ENCODE peak calls at places on chromosomes 7 and 10, in nine cellular contexts. B is nephron progenitor cell, N is foreskin fibroblast, Q is aorta, Y is hippocampal formation, L is EL, E is NCI-H2029 treated with DMSO at 0.1 percent for 48 hours, D is sciatic nerve, I is NCI-H2081. K is an unnamed sample.

GRCh38 chr10:117184821-117185220 is 12.5 kb upstream of the KCNK18 start:
- DNase-seq in Q (no peak), L (no peak), N (no peak), Y (no peak), D (no peak), E (no peak), B (no peak), I (no peak), K (no peak)

GRCh38 chr7:91193141-91193540 is 71.1 kb upstream of the FZD1 start:
- DNase-seq in Q (no peak), B (no peak), N (peak), E (no peak), I (no peak), L (peak), D (no peak), Y (no peak), K (no peak)

GRCh38 chr7:151876899-151877777 is at the start of gene PRKAG2:
- DNase-seq in Y (no peak), B (peak), L (peak), N (peak), Q (peak), I (peak), E (no peak), D (peak), K (peak)

GRCh38 chr10:133151528-133151927 is 8.5 kb upstream of the KNDC1 start:
- DNase-seq in Q (no peak), D (no peak), Y (no peak), E (no peak), L (no peak), N (no peak), I (no peak), B (no peak), K (no peak)

GRCh38 chr10:77555591-77556212 is 81.9 kb downstream of the KCNMA1 start:
- DNase-seq in N (peak), Q (no peak), B (no peak), D (no peak), E (no peak), L (no peak), I (no peak), Y (no peak), K (no peak)

GRCh38 chr10:4825868-4826787 is at the start of gene AKR1E2:
- DNase-seq in E (no peak), Q (peak), Y (peak), I (no peak), L (peak), N (peak), B (peak), D (peak), K (peak)

GRCh38 chr10:130990536-130990935 is 321.0 kb downstream of the TCERG1L start:
- DNase-seq in N (no peak), E (no peak), Q (no peak), I (no peak), Y (no peak), D (no peak), L (no peak), B (no peak), K (no peak)

GRCh38 chr7:141320287-141320686 is 230.9 kb upstream of the AGK start:
- DNase-seq in Y (no peak), N (no peak), Q (no peak), L (no peak), E (no peak), I (no peak), B (no peak), D (no peak), K (no peak)

GRCh38 chr7:38681882-38682281 is 50.7 kb upstream of the AMPH start:
- DNase-seq in Y (no peak), N (peak), L (no peak), I (peak), E (peak), Q (no peak), B (no peak), D (no peak), K (no peak)

GRCh38 chr10:29136401-29136800 is 152.5 kb upstream of the LYZL1 start:
- DNase-seq in N (no peak), I (no peak), E (no peak), D (no peak), Y (no peak), B (no peak), L (peak), Q (no peak), K (no peak)

GRCh38 chr10:13414855-13415254 is 66.8 kb upstream of the SEPHS1 start:
- DNase-seq in D (no peak), L (peak), E (no peak), Y (no peak), Q (no peak), I (no peak), B (no peak), N (no peak), K (no peak)

GRCh38 chr7:1445341-1445740 is 13.9 kb downstream of the MICALL2 start:
- DNase-seq in E (no peak), N (no peak), Q (no peak), Y (no peak), B (no peak), L (no peak), D (no peak), I (no peak), K (no peak)

GRCh38 chr10:84765656-84766055 is 437.3 kb downstream of the CCSER2 start:
- DNase-seq in Q (no peak), D (no peak), I (no peak), N (no peak), B (no peak), L (no peak), Y (no peak), E (no peak), K (no peak)

GRCh38 chr10:120394446-120394845 is 62.6 kb upstream of the PLPP4 start:
- DNase-seq in D (no peak), E (no peak), Q (no peak), N (no peak), L (peak), I (no peak), Y (no peak), B (no peak), K (no peak)

GRCh38 chr10:61942997-61943457 is 41.5 kb downstream of the ARID5B start:
- DNase-seq in I (no peak), Q (no peak), Y (no peak), D (no peak), N (no peak), L (peak), B (no peak), E (no peak), K (no peak)

GRCh38 chr10:28326516-28327493 is 23.9 kb upstream of the MPP7 start:
- DNase-seq in L (peak), I (no peak), N (no peak), B (no peak), E (no peak), Q (peak), Y (no peak), D (no peak), K (peak)

GRCh38 chr10:68471063-68471585 is 649 bp downstream of the DNA2 start:
- DNase-seq in D (no peak), Q (no peak), L (peak), I (no peak), Y (no peak), N (no peak), E (no peak), B (no peak), K (no peak)

GRCh38 chr10:88385601-88386203 is 197.4 kb downstream of the RNLS start:
- DNase-seq in B (no peak), I (peak), Y (no peak), D (no peak), N (no peak), L (no peak), E (no peak), Q (peak), K (peak)

GRCh38 chr7:150322833-150323681 is at the start of the genes ACTR3C and LRRC61:
- DNase-seq in I (peak), E (peak), D (no peak), B (no peak), Y (no peak), Q (no peak), N (no peak), L (peak), K (peak)

GRCh38 chr7:4189151-4189570 is 492.9 kb upstream of the FOXK1 start:
- DNase-seq in Q (peak), L (no peak), I (peak), B (peak), Y (peak), E (no peak), D (peak), N (peak), K (peak)

GRCh38 chr10:18195060-18195799 is 55.0 kb downstream of the CACNB2 start:
- DNase-seq in N (peak), Q (no peak), D (no peak), B (no peak), E (no peak), I (no peak), Y (no peak), L (peak), K (no peak)

GRCh38 chr7:151368136-151368571 is 26.5 kb downstream of the NUB1 start:
- DNase-seq in L (peak), I (peak), Q (peak), E (peak), N (peak), D (peak), Y (peak), B (peak), K (peak)

GRCh38 chr10:103110407-103110806 is 82.7 kb downstream of the NT5C2 start:
- DNase-seq in I (no peak), L (no peak), D (no peak), E (no peak), Q (no peak), Y (no peak), B (no peak), N (no peak), K (no peak)

GRCh38 chr10:103086261-103086660 is 106.8 kb downstream of the NT5C2 start:
- DNase-seq in B (no peak), N (no peak), E (no peak), L (no peak), D (no peak), Q (no peak), Y (no peak), I (no peak), K (no peak)

GRCh38 chr7:128777156-128778123 is 1.8 kb upstream of the OPN1SW start:
- DNase-seq in Y (no peak), N (no peak), E (no peak), Q (no peak), D (no peak), L (no peak), B (no peak), I (no peak), K (no peak)

GRCh38 chr7:32506266-32507054 is 11.2 kb downstream of the AVL9 start:
- DNase-seq in N (peak), L (peak), E (no peak), D (no peak), I (no peak), Y (no peak), Q (no peak), B (no peak), K (no peak)

GRCh38 chr10:22437620-22438588 is 92.6 kb downstream of the SPAG6 start:
- DNase-seq in B (no peak), I (peak), N (no peak), D (peak), E (no peak), Q (no peak), L (peak), Y (peak), K (no peak)

K was measured in upper lobe of left lung.